ENCODE peak calls at places on chromosomes 12 and 14, in nine cellular contexts. V is activated T-cell treated with anti-CD3 and anti-CD28 coated beads, Interleukin-2, amount 50 U/mL, for 24 hours; B is stimulated activated CD4-positive, alpha-beta T cell treated with anti-CD3 and anti-CD28 coated beads, Interleukin-1b, Interleukin-23, amount 100 ng/mL, for 4 hours; U is EL; O is Right ventricle myocardium superior; J is EH; M is amygdala; X is stimulated activated CD8-positive, alpha-beta memory T cell treated with anti-CD3 and anti-CD28 coated beads, Interleukin-4, amount 100 ng/mL, for 4 hours; D is renal cortical epithelial cell. R is an unnamed sample.

GRCh38 chr12:113422030-113422900 is at the start of gene SDSL:
- DNase-seq in V (no peak), B (no peak), U (peak; percentile 94), O (peak; percentile 72), J (peak; percentile 90), M (no peak), X (no peak), D (peak; percentile 91), R (no peak)

GRCh38 chr14:53613404-53614253 is 343.0 kb downstream of the BMP4 start:
- DNase-seq in V (no peak), B (no peak), U (peak; percentile 45), O (no peak), J (no peak), M (no peak), X (no peak), D (peak; percentile 99), R (no peak)

GRCh38 chr14:69922198-69922597 is 43.0 kb downstream of the SMOC1 start:
- DNase-seq in V (no peak), B (no peak), U (no peak), O (no peak), J (no peak), M (peak; percentile 3), X (no peak), D (no peak), R (no peak)

GRCh38 chr12:78191611-78192010 is 360.9 kb downstream of the NAV3 start:
- DNase-seq in V (no peak), B (no peak), U (no peak), O (no peak), J (peak; percentile 27), M (no peak), X (no peak), D (no peak), R (no peak)

GRCh38 chr14:26765301-26765700 is 167.5 kb upstream of the NOVA1 start:
- DNase-seq in V (no peak), B (no peak), U (no peak), O (no peak), J (no peak), M (no peak), X (no peak), D (no peak), R (no peak)

GRCh38 chr14:73878436-73878835 is 8.2 kb upstream of the ZNF410 start:
- DNase-seq in V (no peak), B (no peak), U (peak; percentile 44), O (no peak), J (peak; percentile 59), M (no peak), X (no peak), D (no peak), R (no peak)

GRCh38 chr12:96334502-96334901 is 65.7 kb downstream of the CDK17 start:
- DNase-seq in V (no peak), B (no peak), U (no peak), O (no peak), J (no peak), M (no peak), X (no peak), D (no peak), R (no peak)

GRCh38 chr12:57800965-57801364 is 17.6 kb downstream of the AVIL start:
- DNase-seq in V (no peak), B (no peak), U (no peak), O (no peak), J (no peak), M (no peak), X (no peak), D (no peak), R (no peak)

GRCh38 chr12:12180136-12180535 is 86.7 kb downstream of the LRP6 start:
- DNase-seq in V (no peak), B (no peak), U (no peak), O (no peak), J (no peak), M (no peak), X (no peak), D (no peak), R (no peak)

GRCh38 chr12:113933201-113933786 is 32.8 kb downstream of the RBM19 start:
- DNase-seq in V (no peak), B (no peak), U (peak; percentile 16), O (peak; percentile 57), J (peak; percentile 13), M (no peak), X (no peak), D (no peak), R (no peak)

GRCh38 chr12:93127582-93128331 is 198.7 kb upstream of the EEA1 start:
- DNase-seq in V (no peak), B (no peak), U (peak; percentile 76), O (peak; percentile 83), J (peak; percentile 94), M (no peak), X (no peak), D (peak; percentile 95), R (no peak)

GRCh38 chr14:31505411-31505810 is 17.6 kb upstream of the GPR33 start:
- DNase-seq in V (no peak), B (no peak), U (peak; percentile 72), O (no peak), J (peak; percentile 90), M (no peak), X (no peak), D (peak; percentile 19), R (no peak)

GRCh38 chr14:71594828-71595227 is 337.4 kb upstream of the RGS6 start:
- DNase-seq in V (no peak), B (no peak), U (no peak), O (no peak), J (peak; percentile 38), M (no peak), X (no peak), D (no peak), R (no peak)

GRCh38 chr12:30813741-30814687 is 59.3 kb upstream of the CAPRIN2 start:
- DNase-seq in V (no peak), B (no peak), U (no peak), O (no peak), J (no peak), M (no peak), X (no peak), D (no peak), R (no peak)

GRCh38 chr12:32179011-32179395 is 72.4 kb downstream of the BICD1 start:
- DNase-seq in V (no peak), B (no peak), U (no peak), O (no peak), J (no peak), M (no peak), X (no peak), D (no peak), R (no peak)

GRCh38 chr14:91173867-91174266 is 60.0 kb downstream of the DGLUCY start:
- DNase-seq in V (no peak), B (no peak), U (no peak), O (no peak), J (no peak), M (no peak), X (no peak), D (no peak), R (no peak)

GRCh38 chr12:122123761-122124145 is 45.2 kb downstream of the MLXIP start:
- DNase-seq in V (no peak), B (no peak), U (no peak), O (peak; percentile 20), J (no peak), M (no peak), X (no peak), D (no peak), R (no peak)

GRCh38 chr14:24734917-24735500 is 101.0 kb upstream of the GZMB start:
- DNase-seq in V (no peak), B (no peak), U (peak; percentile 68), O (no peak), J (peak; percentile 67), M (no peak), X (no peak), D (peak; percentile 46), R (no peak)

GRCh38 chr12:16618256-16618655 is 12.3 kb upstream of the LMO3 start:
- DNase-seq in V (no peak), B (no peak), U (no peak), O (no peak), J (no peak), M (no peak), X (no peak), D (no peak), R (no peak)

GRCh38 chr12:42673535-42673934 is 84.0 kb upstream of the PRICKLE1 start:
- DNase-seq in V (no peak), B (no peak), U (no peak), O (no peak), J (peak; percentile 22), M (no peak), X (no peak), D (peak; percentile 37), R (no peak)

GRCh38 chr12:22340143-22340542 is 5.6 kb upstream of the ST8SIA1 start:
- DNase-seq in V (no peak), B (no peak), U (no peak), O (peak; percentile 49), J (no peak), M (no peak), X (no peak), D (no peak), R (no peak)

GRCh38 chr14:50560929-50561280 is 960 bp downstream of the ATL1 start:
- DNase-seq in V (peak; percentile 73), B (peak; percentile 63), U (peak; percentile 64), O (peak; percentile 91), J (peak; percentile 66), M (peak; percentile 58), X (peak; percentile 56), D (peak; percentile 30), R (peak; percentile 10)

GRCh38 chr14:90425480-90425879 is 28.7 kb downstream of the CALM1 start:
- DNase-seq in V (no peak), B (no peak), U (no peak), O (no peak), J (no peak), M (no peak), X (no peak), D (no peak), R (no peak)

GRCh38 chr14:71491925-71492324 is 440.3 kb upstream of the RGS6 start:
- DNase-seq in V (no peak), B (no peak), U (no peak), O (no peak), J (no peak), M (no peak), X (no peak), D (no peak), R (no peak)

GRCh38 chr12:64670856-64671639 is 60.8 kb downstream of the RASSF3 start:
- DNase-seq in V (peak; percentile 50), B (no peak), U (peak; percentile 42), O (no peak), J (peak; percentile 63), M (no peak), X (no peak), D (peak; percentile 81), R (no peak)

GRCh38 chr12:123958462-123958861 is 14.2 kb downstream of the CCDC92 start:
- DNase-seq in V (no peak), B (no peak), U (no peak), O (peak; percentile 61), J (no peak), M (no peak), X (no peak), D (no peak), R (no peak)

GRCh38 chr12:52327830-52328500 is 6.8 kb upstream of the KRT83 start:
- DNase-seq in V (no peak), B (no peak), U (no peak), O (no peak), J (no peak), M (no peak), X (no peak), D (no peak), R (no peak)

GRCh38 chr12:89384050-89384749 is 31.9 kb upstream of the DUSP6 start:
- DNase-seq in V (no peak), B (no peak), U (peak; percentile 90), O (peak; percentile 53), J (peak; percentile 97), M (no peak), X (no peak), D (peak; percentile 95), R (no peak)

GRCh38 chr12:54217774-54218221 is 29.0 kb upstream of the SMUG1 start:
- DNase-seq in V (no peak), B (no peak), U (no peak), O (no peak), J (no peak), M (peak; percentile 70), X (no peak), D (no peak), R (no peak)

GRCh38 chr12:3418609-3419469 is 72.2 kb upstream of the PRMT8 start:
- DNase-seq in V (no peak), B (no peak), U (no peak), O (no peak), J (no peak), M (no peak), X (no peak), D (no peak), R (no peak)

GRCh38 chr12:90102957-90103652 is 394.5 kb upstream of the ATP2B1 start:
- DNase-seq in V (no peak), B (no peak), U (peak; percentile 47), O (no peak), J (peak; percentile 61), M (no peak), X (no peak), D (peak; percentile 61), R (peak; percentile 7)